ENCODE peak calls at places on chromosomes 16 and 17, in five cellular contexts. One of them, this sample, is unnamed.

GRCh38 chr16:84397090-84397489 is 28.8 kb downstream of the ATP2C2 start:
- DNase-seq in GM12891: no peak
- DNase-seq in H1: no peak
- DNase-seq in SK-N-SH: no peak
- DNase-seq in K562: no peak
- DNase-seq in this sample: no peak

GRCh38 chr17:65531508-65532431 is 29.7 kb downstream of the AXIN2 start:
- DNase-seq in K562: no peak
- DNase-seq in SK-N-SH: peak
- DNase-seq in GM12891: no peak
- DNase-seq in H1: no peak
- DNase-seq in this sample: no peak

GRCh38 chr16:86761117-86761971 is 183.0 kb downstream of the FOXL1 start:
- DNase-seq in H1: no peak
- DNase-seq in K562: peak
- DNase-seq in GM12891: peak
- DNase-seq in SK-N-SH: peak
- DNase-seq in this sample: no peak

GRCh38 chr17:76314392-76315227 is 6.5 kb upstream of the QRICH2 start:
- DNase-seq in SK-N-SH: no peak
- DNase-seq in H1: no peak
- DNase-seq in K562: no peak
- DNase-seq in GM12891: no peak
- DNase-seq in this sample: no peak

GRCh38 chr16:16108759-16109158 is 114.5 kb downstream of the ABCC6 start:
- DNase-seq in H1: no peak
- DNase-seq in GM12891: no peak
- DNase-seq in SK-N-SH: no peak
- DNase-seq in K562: no peak
- DNase-seq in this sample: no peak

GRCh38 chr17:76707985-76708807 is 2.6 kb downstream of the MXRA7 start:
- DNase-seq in GM12891: no peak
- DNase-seq in H1: peak
- DNase-seq in K562: peak
- DNase-seq in SK-N-SH: peak
- DNase-seq in this sample: no peak

GRCh38 chr17:5705081-5705875 is 121.0 kb upstream of the NLRP1 start:
- DNase-seq in GM12891: no peak
- DNase-seq in SK-N-SH: peak
- DNase-seq in H1: no peak
- DNase-seq in K562: peak
- DNase-seq in this sample: no peak

GRCh38 chr16:21568502-21569189 is 30.7 kb upstream of the METTL9 start:
- DNase-seq in SK-N-SH: no peak
- DNase-seq in H1: no peak
- DNase-seq in GM12891: no peak
- DNase-seq in K562: no peak
- DNase-seq in this sample: no peak

GRCh38 chr16:62940573-62940972 is 904.3 kb upstream of the CDH8 start:
- DNase-seq in GM12891: no peak
- DNase-seq in K562: no peak
- DNase-seq in SK-N-SH: no peak
- DNase-seq in H1: no peak
- DNase-seq in this sample: no peak

GRCh38 chr16:75224281-75224680 is 5.5 kb downstream of the CTRB1 start:
- DNase-seq in K562: no peak
- DNase-seq in SK-N-SH: no peak
- DNase-seq in GM12891: no peak
- DNase-seq in H1: no peak
- DNase-seq in this sample: no peak

GRCh38 chr17:48344241-48344640 is 85.8 kb downstream of the SKAP1 start:
- DNase-seq in GM12891: no peak
- DNase-seq in SK-N-SH: no peak
- DNase-seq in K562: no peak
- DNase-seq in H1: no peak
- DNase-seq in this sample: no peak

GRCh38 chr17:73283841-73284282 is 22.2 kb upstream of the CPSF4L start:
- DNase-seq in GM12891: no peak
- DNase-seq in H1: peak
- DNase-seq in K562: no peak
- DNase-seq in SK-N-SH: peak
- DNase-seq in this sample: no peak

GRCh38 chr16:77585852-77586251 is 136.5 kb upstream of the NUDT7 start:
- DNase-seq in GM12891: no peak
- DNase-seq in H1: no peak
- DNase-seq in SK-N-SH: no peak
- DNase-seq in K562: no peak
- DNase-seq in this sample: no peak

GRCh38 chr16:28580726-28581315 is 16.0 kb downstream of the SULT1A2 start:
- DNase-seq in H1: no peak
- DNase-seq in K562: no peak
- DNase-seq in SK-N-SH: no peak
- DNase-seq in GM12891: no peak
- DNase-seq in this sample: no peak

GRCh38 chr16:64278196-64278595 is 843.7 kb downstream of the CDH11 start:
- DNase-seq in SK-N-SH: no peak
- DNase-seq in GM12891: no peak
- DNase-seq in K562: no peak
- DNase-seq in H1: no peak
- DNase-seq in this sample: no peak

GRCh38 chr17:2174471-2175293 is 119.8 kb downstream of the HIC1 start:
- DNase-seq in H1: no peak
- DNase-seq in GM12891: no peak
- DNase-seq in K562: no peak
- DNase-seq in SK-N-SH: peak
- DNase-seq in this sample: no peak

GRCh38 chr16:72934661-72935403 is 113.1 kb downstream of the ZFHX3 start:
- DNase-seq in SK-N-SH: no peak
- DNase-seq in K562: no peak
- DNase-seq in GM12891: no peak
- DNase-seq in H1: no peak
- DNase-seq in this sample: no peak

GRCh38 chr16:57539072-57539796 is 2.9 kb upstream of the CCDC102A start:
- DNase-seq in K562: no peak
- DNase-seq in GM12891: no peak
- DNase-seq in H1: no peak
- DNase-seq in SK-N-SH: no peak
- DNase-seq in this sample: peak

GRCh38 chr16:85935957-85936760 is 37.2 kb downstream of the IRF8 start:
- DNase-seq in GM12891: peak
- DNase-seq in K562: no peak
- DNase-seq in H1: no peak
- DNase-seq in SK-N-SH: no peak
- DNase-seq in this sample: peak

GRCh38 chr16:87931504-87931903 is 4.8 kb downstream of the CA5A start:
- DNase-seq in GM12891: no peak
- DNase-seq in K562: peak
- DNase-seq in SK-N-SH: peak
- DNase-seq in H1: no peak
- DNase-seq in this sample: no peak

GRCh38 chr17:42781639-42782401 is 1.4 kb downstream of the WNK4 start:
- DNase-seq in SK-N-SH: peak
- DNase-seq in H1: no peak
- DNase-seq in GM12891: no peak
- DNase-seq in K562: no peak
- DNase-seq in this sample: no peak

GRCh38 chr16:66274335-66275110 is 92.0 kb upstream of the CDH5 start:
- DNase-seq in SK-N-SH: peak
- DNase-seq in H1: no peak
- DNase-seq in K562: peak
- DNase-seq in GM12891: no peak
- DNase-seq in this sample: no peak
- TF ChIP-seq TAF1 in SK-N-SH: no peak
- TF ChIP-seq TAF1 in H1: no peak
- TF ChIP-seq TAF1 in K562: no peak
- TF ChIP-seq TAF1 in GM12891: no peak
- TF ChIP-seq TAF1 in this sample: no peak

GRCh38 chr17:3972281-3972731 is 8.1 kb upstream of the ATP2A3 start:
- DNase-seq in H1: no peak
- DNase-seq in GM12891: no peak
- DNase-seq in SK-N-SH: no peak
- DNase-seq in K562: no peak
- DNase-seq in this sample: no peak

GRCh38 chr17:3968017-3968416 is 3.8 kb upstream of the ATP2A3 start:
- DNase-seq in H1: no peak
- DNase-seq in GM12891: no peak
- DNase-seq in SK-N-SH: no peak
- DNase-seq in K562: no peak
- DNase-seq in this sample: no peak

GRCh38 chr17:3970668-3971067 is 6.4 kb upstream of the ATP2A3 start:
- DNase-seq in SK-N-SH: no peak
- DNase-seq in K562: no peak
- DNase-seq in H1: no peak
- DNase-seq in GM12891: no peak
- DNase-seq in this sample: no peak

GRCh38 chr17:3968886-3969524 is 4.8 kb upstream of the ATP2A3 start:
- DNase-seq in SK-N-SH: no peak
- DNase-seq in K562: peak
- DNase-seq in H1: no peak
- DNase-seq in GM12891: no peak
- DNase-seq in this sample: no peak

GRCh38 chr17:3969963-3970362 is 5.7 kb upstream of the ATP2A3 start:
- DNase-seq in H1: no peak
- DNase-seq in K562: no peak
- DNase-seq in SK-N-SH: no peak
- DNase-seq in GM12891: no peak
- DNase-seq in this sample: no peak
- TF ChIP-seq TAF1 in H1: no peak
- TF ChIP-seq TAF1 in K562: no peak
- TF ChIP-seq TAF1 in SK-N-SH: no peak
- TF ChIP-seq TAF1 in GM12891: no peak
- TF ChIP-seq TAF1 in this sample: no peak

DNA sequence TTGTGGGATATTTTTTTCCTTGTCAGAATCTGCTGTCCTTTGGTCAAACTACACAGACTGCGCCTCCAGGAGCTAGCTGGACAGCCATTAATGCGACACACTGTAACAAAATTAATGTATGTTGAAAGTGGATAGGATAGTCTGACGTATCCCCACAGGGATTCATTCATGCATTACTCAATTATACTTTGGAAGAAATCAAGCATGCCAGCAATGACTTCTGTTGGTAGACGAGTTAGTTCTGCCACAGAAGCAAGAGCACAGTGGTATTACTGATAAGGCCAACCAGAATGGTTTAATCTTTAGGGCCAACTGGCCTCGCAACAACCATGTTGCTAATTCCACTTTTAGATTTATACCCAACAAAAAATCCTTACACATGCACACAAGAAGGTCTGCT is 106.4 kb upstream of the TOB1 start:
- DNase-seq in GM12891: no peak
- DNase-seq in H1: no peak
- DNase-seq in K562: no peak
- DNase-seq in SK-N-SH: peak
- DNase-seq in this sample: no peak
- TF ChIP-seq TAF1 in GM12891: no peak
- TF ChIP-seq TAF1 in H1: no peak
- TF ChIP-seq TAF1 in K562: no peak
- TF ChIP-seq TAF1 in SK-N-SH: no peak
- TF ChIP-seq TAF1 in this sample: no peak

DNA sequence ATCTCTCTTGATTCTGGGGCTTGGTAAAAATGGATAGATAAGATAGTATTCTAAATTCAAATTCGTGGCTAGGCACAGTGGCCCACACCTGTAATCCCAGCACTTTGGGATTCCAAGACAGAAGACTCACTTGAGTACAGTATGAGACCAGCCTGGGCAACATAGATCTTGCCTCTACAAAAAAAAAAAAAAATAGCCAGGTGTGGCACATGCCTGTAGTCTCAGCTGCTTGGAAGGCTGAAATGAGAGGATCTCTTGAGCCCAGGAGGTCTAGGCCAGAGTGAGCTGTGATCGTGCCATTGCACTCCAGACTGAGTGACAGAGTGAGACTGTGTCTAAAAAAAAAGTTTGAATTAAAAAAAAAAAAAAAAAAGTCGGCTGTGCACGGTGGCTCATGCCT is 9.3 kb downstream of the PDP2 start:
- DNase-seq in GM12891: no peak
- DNase-seq in K562: no peak
- DNase-seq in SK-N-SH: no peak
- DNase-seq in H1: no peak
- DNase-seq in this sample: no peak
- TF ChIP-seq TAF1 in GM12891: no peak
- TF ChIP-seq TAF1 in K562: no peak
- TF ChIP-seq TAF1 in SK-N-SH: no peak
- TF ChIP-seq TAF1 in H1: no peak
- TF ChIP-seq TAF1 in this sample: no peak

DNA sequence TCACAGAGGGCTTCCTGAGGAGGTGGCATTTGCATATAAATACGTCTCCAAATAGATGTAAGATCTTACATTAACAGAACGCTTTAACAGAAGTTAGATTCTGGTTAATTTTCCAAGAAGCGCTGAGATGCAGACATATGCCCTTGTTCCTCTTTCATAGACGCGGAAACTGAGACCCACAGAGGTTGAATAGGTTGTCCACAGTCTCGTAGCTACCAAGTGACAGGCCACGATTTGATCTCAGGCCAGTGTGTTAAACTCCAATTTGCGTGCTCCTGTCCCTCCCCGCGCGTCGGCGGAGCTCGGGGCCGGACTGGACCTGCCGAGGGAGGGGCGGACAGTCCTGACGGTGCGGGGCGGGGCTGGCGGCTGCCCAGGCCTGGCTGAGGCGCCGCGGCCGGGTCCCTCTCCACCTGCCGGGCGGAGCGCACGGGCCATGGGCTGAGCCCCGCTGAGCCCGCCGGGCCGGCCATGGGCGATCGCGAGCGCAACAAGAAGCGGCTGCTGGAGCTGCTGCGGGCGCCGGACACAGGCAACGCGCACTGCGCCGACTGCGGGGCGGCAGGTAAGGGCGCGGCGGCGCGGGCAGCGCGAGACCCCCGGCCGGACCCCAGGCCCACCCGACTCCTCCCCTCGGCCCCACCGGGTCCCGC is at the start of gene ADAP2:
- DNase-seq in H1: no peak
- DNase-seq in SK-N-SH: peak
- DNase-seq in GM12891: peak
- DNase-seq in K562: peak
- DNase-seq in this sample: no peak
- TF ChIP-seq TAF1 in H1: no peak
- TF ChIP-seq TAF1 in SK-N-SH: no peak
- TF ChIP-seq TAF1 in GM12891: no peak
- TF ChIP-seq TAF1 in K562: no peak
- TF ChIP-seq TAF1 in this sample: no peak

GRCh38 chr16:6964679-6965078 is 368.0 kb upstream of the RBFOX1 start:
- DNase-seq in SK-N-SH: no peak
- DNase-seq in GM12891: no peak
- DNase-seq in H1: no peak
- DNase-seq in K562: no peak
- DNase-seq in this sample: no peak
- TF ChIP-seq TAF1 in SK-N-SH: no peak
- TF ChIP-seq TAF1 in GM12891: no peak
- TF ChIP-seq TAF1 in H1: no peak
- TF ChIP-seq TAF1 in K562: no peak
- TF ChIP-seq TAF1 in this sample: no peak

This sample was measured in GM12878.